ENCODE peak calls at places on chromosomes 12 and 14, in seven cellular contexts. Y, D, A, J, R, T and I are unnamed samples.

GRCh38 chr14:90642239-90642717 is 174.0 kb downstream of the TTC7B start:
- DNase-seq in Y (peak; percentile 26), D (no peak), A (no peak), J (no peak), R (peak; percentile 19), T (no peak), I (peak; percentile 67)

GRCh38 chr12:43653289-43653915 is 101.4 kb upstream of the ADAMTS20 start:
- DNase-seq in Y (no peak), D (no peak), A (no peak), J (no peak), R (no peak), T (no peak), I (no peak)

GRCh38 chr12:88998421-88998820 is 353.9 kb downstream of the DUSP6 start:
- DNase-seq in Y (no peak), D (no peak), A (no peak), J (no peak), R (peak; percentile 53), T (no peak), I (no peak)

GRCh38 chr12:49297695-49298060 is 2.7 kb downstream of the PRPH start:
- DNase-seq in Y (no peak), D (no peak), A (no peak), J (no peak), R (no peak), T (no peak), I (no peak)

GRCh38 chr12:90102957-90103652 is 394.5 kb upstream of the ATP2B1 start:
- DNase-seq in Y (peak; percentile 61), D (no peak), A (no peak), J (no peak), R (peak; percentile 68), T (no peak), I (peak; percentile 50)

GRCh38 chr12:131832393-131833231 is 4.4 kb downstream of the MMP17 start:
- DNase-seq in Y (peak; percentile 83), D (peak; percentile 72), A (no peak), J (no peak), R (peak; percentile 75), T (no peak), I (no peak)

GRCh38 chr14:22297376-22297775 is 291.6 kb downstream of the DAD1 start:
- DNase-seq in Y (no peak), D (no peak), A (no peak), J (no peak), R (no peak), T (no peak), I (no peak)

GRCh38 chr12:19035552-19035951 is 94.0 kb upstream of the PLEKHA5 start:
- DNase-seq in Y (no peak), D (no peak), A (no peak), J (no peak), R (peak; percentile 46), T (no peak), I (no peak)

GRCh38 chr12:45543887-45544286 is 185.6 kb upstream of the ARID2 start:
- DNase-seq in Y (peak; percentile 78), D (no peak), A (no peak), J (no peak), R (peak; percentile 91), T (no peak), I (peak; percentile 79)

GRCh38 chr14:24279301-24280186 is 8.1 kb upstream of the RABGGTA start:
- DNase-seq in Y (peak; percentile 41), D (no peak), A (no peak), J (no peak), R (peak; percentile 20), T (no peak), I (no peak)

GRCh38 chr12:10167588-10167987 is 4.3 kb downstream of the OLR1 start:
- DNase-seq in Y (no peak), D (no peak), A (no peak), J (no peak), R (no peak), T (no peak), I (peak; percentile 40)

GRCh38 chr14:63986789-63987533 is 134.2 kb downstream of the SYNE2 start:
- DNase-seq in Y (peak; percentile 11), D (no peak), A (no peak), J (no peak), R (peak; percentile 96), T (no peak), I (no peak)

GRCh38 chr12:13250416-13250815 is 53.9 kb downstream of the EMP1 start:
- DNase-seq in Y (peak; percentile 33), D (no peak), A (no peak), J (no peak), R (peak; percentile 86), T (no peak), I (no peak)

GRCh38 chr14:104400355-104400754 is 179.2 kb upstream of the C14orf180 start:
- DNase-seq in Y (no peak), D (no peak), A (peak; percentile 56), J (no peak), R (no peak), T (no peak), I (no peak)

GRCh38 chr12:117472983-117473382 is 111.6 kb upstream of the NOS1 start:
- DNase-seq in Y (peak; percentile 50), D (no peak), A (no peak), J (no peak), R (no peak), T (no peak), I (no peak)

GRCh38 chr12:116498471-116498870 is 60.7 kb upstream of the MAP1LC3B2 start:
- DNase-seq in Y (no peak), D (no peak), A (no peak), J (no peak), R (peak; percentile 35), T (no peak), I (peak; percentile 19)

GRCh38 chr14:53711205-53711604 is 245.4 kb downstream of the BMP4 start:
- DNase-seq in Y (no peak), D (no peak), A (no peak), J (no peak), R (no peak), T (no peak), I (no peak)

GRCh38 chr12:72612171-72612570 is 340.0 kb downstream of the TRHDE start:
- DNase-seq in Y (no peak), D (no peak), A (no peak), J (no peak), R (no peak), T (no peak), I (no peak)

GRCh38 chr12:42484996-42485395 is 104.5 kb downstream of the PRICKLE1 start:
- DNase-seq in Y (no peak), D (no peak), A (no peak), J (no peak), R (peak; percentile 8), T (no peak), I (peak; percentile 51)

GRCh38 chr12:124397399-124397679 is 102.4 kb downstream of the RFLNA start:
- DNase-seq in Y (no peak), D (no peak), A (no peak), J (no peak), R (no peak), T (no peak), I (no peak)

GRCh38 chr12:124397807-124398577 is 103.1 kb downstream of the RFLNA start:
- DNase-seq in Y (no peak), D (no peak), A (no peak), J (no peak), R (peak; percentile 40), T (no peak), I (no peak)

GRCh38 chr12:124399622-124400021 is 104.7 kb downstream of the RFLNA start:
- DNase-seq in Y (peak; percentile 33), D (no peak), A (no peak), J (no peak), R (peak; percentile 40), T (no peak), I (no peak)

GRCh38 chr12:124400124-124400523 is 105.2 kb downstream of the RFLNA start:
- DNase-seq in Y (no peak), D (no peak), A (no peak), J (no peak), R (no peak), T (no peak), I (no peak)

GRCh38 chr12:124398578-124399227 is 103.8 kb downstream of the RFLNA start:
- DNase-seq in Y (no peak), D (no peak), A (no peak), J (no peak), R (no peak), T (peak; percentile 68), I (no peak)
- TF ChIP-seq CTCF in Y (peak; percentile 13), D (no peak), A (no peak), J (no peak), R (no peak), T (no peak), I (peak; percentile 23)

DNA sequence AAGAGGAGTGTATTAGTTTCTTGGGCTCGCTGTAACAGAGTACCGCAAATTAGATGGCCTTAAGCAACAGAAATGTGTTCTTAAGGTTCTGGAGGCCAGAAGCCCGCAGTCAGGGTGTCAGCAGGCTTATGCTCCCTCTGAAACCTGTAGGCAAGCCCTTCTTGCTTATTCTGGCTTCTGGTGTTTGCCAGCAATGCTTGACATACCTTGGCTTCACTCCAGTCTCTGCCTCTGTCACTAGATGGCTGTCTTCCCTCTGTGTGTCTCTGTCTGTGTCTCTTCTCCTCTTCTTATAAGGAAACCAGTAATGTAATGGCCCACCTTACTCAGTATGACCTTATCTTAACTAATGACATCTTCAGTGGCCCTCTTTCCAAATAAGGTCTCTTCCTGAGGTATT is 85.1 kb downstream of the DERA start:
- DNase-seq in Y (peak; percentile 20), D (no peak), A (no peak), J (no peak), R (peak; percentile 57), T (no peak), I (peak; percentile 58)
- TF ChIP-seq CTCF in Y (peak; percentile 9), D (no peak), A (no peak), J (no peak), R (peak; percentile 3), T (no peak), I (no peak)

GRCh38 chr12:112473056-112473455 is 54.3 kb downstream of the PTPN11 start:
- DNase-seq in Y (peak; percentile 17), D (no peak), A (no peak), J (no peak), R (peak; percentile 10), T (no peak), I (no peak)
- TF ChIP-seq CTCF in Y (peak; percentile 29), D (no peak), A (peak; percentile 60), J (no peak), R (no peak), T (no peak), I (no peak)

GRCh38 chr12:5650804-5651461 is 219.0 kb downstream of the NTF3 start:
- DNase-seq in Y (no peak), D (no peak), A (no peak), J (no peak), R (no peak), T (no peak), I (no peak)

GRCh38 chr12:5654019-5654418 is 222.1 kb downstream of the NTF3 start:
- DNase-seq in Y (no peak), D (no peak), A (no peak), J (no peak), R (no peak), T (no peak), I (no peak)

DNA sequence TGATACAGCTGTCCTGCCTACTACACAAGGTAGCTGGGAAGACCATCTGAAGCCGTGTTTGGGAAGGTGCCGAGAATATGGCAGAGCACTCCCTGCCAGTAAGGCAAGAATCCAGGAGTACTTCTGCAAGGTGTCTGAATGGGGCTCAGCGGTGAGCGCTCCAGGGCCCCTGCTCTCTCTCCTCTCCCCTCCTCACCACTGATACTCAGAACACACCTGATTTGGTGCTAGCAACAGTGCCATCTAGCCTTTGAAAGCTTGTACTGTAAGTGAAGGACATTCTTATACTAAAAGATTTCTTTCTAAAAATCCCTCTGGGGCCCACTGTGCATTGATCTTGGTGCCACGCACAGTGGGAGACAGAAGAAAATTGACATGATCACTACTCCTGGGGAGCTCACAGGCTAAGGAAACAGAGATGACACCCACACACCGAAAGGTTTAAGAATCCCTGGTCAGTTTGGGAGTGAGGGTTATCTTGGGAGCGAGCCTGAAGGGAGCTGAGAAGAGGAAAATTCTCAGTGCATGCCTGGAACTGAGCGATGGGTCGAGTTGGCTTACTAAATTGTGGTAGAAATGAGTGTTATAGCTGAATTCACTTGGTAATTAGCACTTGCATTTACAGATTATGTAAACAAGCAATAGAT is 216.9 kb downstream of the NTF3 start:
- DNase-seq in Y (peak; percentile 35), D (no peak), A (no peak), J (no peak), R (no peak), T (no peak), I (peak; percentile 21)
- TF ChIP-seq CTCF in Y (peak; percentile 32), D (peak; percentile 44), A (peak; percentile 76), J (no peak), R (no peak), T (no peak), I (peak; percentile 39)